ENCODE peak calls at places on chromosomes 1 and 21, in four cellular contexts. I is spleen, U is K562, A is prostate gland. O is an unnamed sample.

GRCh38 chr1:199157494-199157893 is 518.7 kb downstream of the PTPRC start:
- DNase-seq in I (no peak), A (no peak), U (no peak), O (no peak)

GRCh38 chr1:160670701-160671100 is 23.9 kb upstream of the SLAMF1 start:
- DNase-seq in A (no peak), I (no peak), U (no peak), O (no peak)

GRCh38 chr1:4468386-4468785 is 186.0 kb upstream of the AJAP1 start:
- DNase-seq in A (no peak), I (no peak), U (no peak), O (no peak)

GRCh38 chr1:183081402-183082110 is 58.3 kb downstream of the LAMC1 start:
- DNase-seq in A (no peak), U (no peak), I (no peak), O (no peak)

GRCh38 chr1:27296773-27297214 is 25.2 kb upstream of the TMEM222 start:
- DNase-seq in A (peak; percentile 52), U (peak; percentile 81), I (peak; percentile 90), O (peak; percentile 76)

GRCh38 chr1:154840557-154841176 is 29.4 kb downstream of the KCNN3 start:
- DNase-seq in I (no peak), U (no peak), A (no peak), O (no peak)

GRCh38 chr1:86933562-86934377 is 19.3 kb downstream of the HS2ST1 start:
- DNase-seq in U (peak; percentile 53), A (no peak), I (no peak), O (peak; percentile 77)

GRCh38 chr1:1804301-1804700 is 26.0 kb upstream of the NADK start:
- DNase-seq in U (no peak), A (no peak), I (peak; percentile 40), O (no peak)

GRCh38 chr1:179287946-179288345 is 5.7 kb upstream of the SOAT1 start:
- DNase-seq in U (no peak), I (no peak), A (no peak), O (no peak)

GRCh38 chr1:160046494-160047115 is 14.8 kb upstream of the PIGM start:
- DNase-seq in I (no peak), U (peak; percentile 93), A (peak; percentile 5), O (peak; percentile 90)

GRCh38 chr1:22889213-22889827 is 83.3 kb downstream of the LACTBL1 start:
- DNase-seq in I (no peak), U (peak; percentile 39), A (peak; percentile 18), O (peak; percentile 16)

GRCh38 chr1:184684285-184685077 is 70.2 kb downstream of the EDEM3 start:
- DNase-seq in A (no peak), I (no peak), U (no peak), O (no peak)

GRCh38 chr1:167722870-167723251 is 1.1 kb downstream of the MPZL1 start:
- DNase-seq in I (no peak), A (no peak), U (no peak), O (no peak)

GRCh38 chr1:17192394-17193221 is 12.3 kb upstream of the PADI1 start:
- DNase-seq in U (peak; percentile 21), I (no peak), A (no peak), O (peak; percentile 84)

GRCh38 chr21:33127154-33127893 is 57.4 kb downstream of the OLIG1 start:
- DNase-seq in A (peak; percentile 64), I (peak; percentile 84), U (peak; percentile 77), O (peak; percentile 79)

GRCh38 chr1:117611121-117611601 is 5.3 kb downstream of the TENT5C start:
- DNase-seq in I (no peak), U (peak; percentile 93), A (no peak), O (peak; percentile 96)

GRCh38 chr1:37036667-37037053 is 2.3 kb upstream of the GRIK3 start:
- DNase-seq in U (no peak), I (no peak), A (no peak), O (no peak)

GRCh38 chr1:26046313-26047031 is 554 bp upstream of the SLC30A2 start:
- DNase-seq in I (no peak), A (no peak), U (no peak), O (no peak)
- TF ChIP-seq POLR2A in I (no peak), A (no peak), U (no peak), O (no peak)

GRCh38 chr1:111140680-111140967 is 601 bp downstream of the CEPT1 start:
- DNase-seq in A (peak; percentile 40), I (no peak), U (peak; percentile 66), O (no peak)

GRCh38 chr1:111141803-111142202 is 1.8 kb downstream of the CEPT1 start:
- DNase-seq in A (no peak), U (no peak), I (no peak), O (no peak)

GRCh38 chr1:111141245-111141644 is 1.2 kb downstream of the CEPT1 start:
- DNase-seq in A (no peak), U (no peak), I (no peak), O (no peak)

GRCh38 chr1:111139234-111139955 is 498 bp downstream of the DRAM2 start:
- DNase-seq in I (no peak), U (peak; percentile 77), A (peak; percentile 20), O (peak; percentile 64)

GRCh38 chr1:111139956-111140679 is at the start of the genes CEPT1 and DRAM2:
- DNase-seq in A (peak; percentile 96), U (peak; percentile 99), I (peak; percentile 99), O (peak; percentile 97)
- TF ChIP-seq POLR2A in A (peak; percentile 68), U (peak; percentile 96), I (peak; percentile 37), O (peak; percentile 88)

DNA sequence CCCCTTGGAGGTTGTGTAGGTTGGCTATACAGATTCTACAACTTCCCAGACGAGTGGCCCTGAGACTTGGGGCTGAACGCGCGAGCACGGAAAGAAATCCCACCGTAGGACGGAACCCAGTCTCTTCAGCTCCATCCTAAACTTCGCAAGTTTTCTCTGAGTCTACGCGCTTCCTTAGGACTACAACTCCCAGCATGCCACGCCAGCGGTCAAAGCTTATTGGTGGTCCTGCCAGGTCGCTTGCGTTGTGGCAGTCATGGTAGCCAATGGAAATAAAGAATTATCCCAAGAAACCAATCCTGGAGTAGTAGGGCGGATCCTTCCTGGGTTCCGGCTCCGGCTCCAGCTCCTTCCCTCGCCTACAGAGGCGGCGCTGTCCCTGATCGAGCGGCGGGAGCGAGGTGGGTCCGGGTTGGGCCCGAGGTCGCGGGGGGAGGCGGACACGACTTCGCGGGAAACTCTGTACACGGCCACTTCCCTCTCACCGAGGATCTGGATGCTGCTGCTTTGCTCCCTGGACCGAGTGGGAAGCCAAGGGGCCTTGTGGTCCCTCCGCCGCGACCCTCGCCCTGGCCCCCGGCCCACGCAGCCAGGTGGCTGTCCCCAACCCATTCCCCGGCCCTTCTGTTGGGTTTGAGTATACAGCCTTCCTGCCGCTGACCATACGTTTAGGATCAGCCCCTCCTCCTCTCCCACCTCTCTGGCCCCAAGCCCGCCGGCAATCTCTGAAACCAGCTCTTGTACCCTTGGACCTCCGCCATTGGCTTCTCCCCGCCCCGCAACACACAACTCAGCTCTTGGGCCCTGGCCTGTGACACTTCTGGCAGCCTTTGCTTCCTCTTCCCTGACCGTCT is at the start of gene ZNF691:
- DNase-seq in A (peak; percentile 97), I (peak; percentile 95), U (peak; percentile 99), O (peak; percentile 95)
- TF ChIP-seq POLR2A in A (peak; percentile 42), I (no peak), U (peak; percentile 91), O (peak; percentile 47)

GRCh38 chr1:248838357-248839167 is 538 bp downstream of the ZNF672 start:
- DNase-seq in A (peak; percentile 91), U (peak; percentile 91), I (peak; percentile 98), O (peak; percentile 95)
- TF ChIP-seq POLR2A in A (no peak), U (peak; percentile 96), I (peak; percentile 46), O (peak; percentile 93)

DNA sequence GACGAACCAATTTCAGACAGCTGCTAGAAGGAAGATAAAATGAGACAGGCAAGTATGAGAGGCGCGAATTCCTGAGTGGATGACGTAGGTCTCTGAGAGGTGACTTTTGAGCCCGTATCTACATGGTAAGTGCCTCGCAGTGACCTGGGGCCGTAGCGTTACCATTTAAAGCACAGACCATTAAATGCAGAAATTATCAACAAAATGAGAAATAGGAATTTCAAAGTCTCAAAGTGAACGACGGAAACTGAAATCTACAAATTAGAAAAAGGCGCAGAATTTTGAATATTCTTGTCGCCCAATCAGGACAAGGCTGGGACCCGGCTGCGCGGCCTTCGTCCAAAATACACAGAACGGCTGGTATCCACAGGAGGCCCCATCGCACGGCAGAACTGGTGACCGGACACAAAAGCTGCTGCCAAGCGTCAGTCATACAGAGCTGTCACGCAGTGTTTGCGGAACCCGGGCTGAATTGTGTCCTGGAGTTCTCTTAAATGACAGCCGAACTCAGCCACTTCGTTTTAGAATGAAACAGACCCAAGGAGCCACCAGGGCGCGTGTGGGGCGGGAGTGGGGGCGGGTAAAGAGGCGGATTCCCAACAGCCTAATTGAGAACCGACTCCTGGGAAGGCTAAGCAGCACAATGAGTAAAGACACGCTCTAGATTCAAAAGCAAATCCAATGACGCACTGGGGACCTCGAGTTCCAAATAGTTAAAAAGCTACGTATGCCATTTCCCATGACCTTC is 13.8 kb upstream of the BOLA1 start:
- DNase-seq in U (peak; percentile 80), I (peak; percentile 94), A (peak; percentile 91), O (peak; percentile 94)
- TF ChIP-seq POLR2A in U (peak; percentile 18), I (peak; percentile 65), A (peak; percentile 60), O (peak; percentile 67)

DNA sequence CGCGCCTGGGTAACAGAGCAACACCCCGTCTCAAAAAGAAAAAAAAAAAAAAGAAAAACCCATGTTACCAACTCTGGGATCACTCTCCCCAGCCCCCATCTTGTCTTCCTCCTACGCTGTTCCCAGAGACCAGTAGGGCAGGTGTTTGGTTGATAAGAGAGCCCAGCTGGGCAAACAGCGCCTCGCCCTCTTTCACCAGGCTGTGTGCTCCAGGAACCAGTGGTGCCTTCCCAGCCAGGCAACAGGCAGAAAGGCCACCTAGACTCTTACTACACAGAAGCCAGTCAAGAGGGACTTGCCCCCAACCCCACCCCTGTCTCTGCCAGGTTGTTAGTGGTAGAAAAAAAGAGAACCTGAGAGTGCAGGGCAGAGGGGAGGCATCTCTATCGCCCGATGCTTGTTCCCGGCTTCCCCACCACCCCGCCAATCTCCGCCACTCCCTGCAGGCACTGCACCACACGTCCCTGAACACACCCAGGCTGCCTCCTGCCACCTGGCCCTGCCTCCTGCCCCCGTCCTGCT is 14.0 kb upstream of the CTRC start:
- DNase-seq in U (peak; percentile 80), I (no peak), A (peak; percentile 74), O (peak; percentile 57)
- TF ChIP-seq POLR2A in U (no peak), I (no peak), A (peak; percentile 29), O (no peak)

GRCh38 chr1:90940746-90941145 is 81.1 kb downstream of the ZNF644 start:
- DNase-seq in A (no peak), I (no peak), U (no peak), O (no peak)

GRCh38 chr1:90948301-90948700 is 73.5 kb downstream of the ZNF644 start:
- DNase-seq in U (no peak), A (no peak), I (no peak), O (no peak)

GRCh38 chr1:90945287-90945686 is 76.5 kb downstream of the ZNF644 start:
- DNase-seq in A (no peak), U (no peak), I (no peak), O (no peak)

GRCh38 chr1:90946630-90947029 is 75.2 kb downstream of the ZNF644 start:
- DNase-seq in A (no peak), I (no peak), U (no peak), O (no peak)

GRCh38 chr1:90944006-90944405 is 77.8 kb downstream of the ZNF644 start:
- DNase-seq in U (no peak), A (no peak), I (no peak), O (no peak)
- TF ChIP-seq POLR2A in U (no peak), A (no peak), I (no peak), O (no peak)